ENCODE peak calls at places on chromosomes 7 and 10, in six cellular contexts. A is Kasumi-1, I is AG08395, F is aorta, Z is T-helper 17 cell, N is fibroblast of the aortic adventitia. H is an unnamed sample.

GRCh38 chr10:75187961-75188426 is 22.6 kb upstream of the VDAC2 start:
- DNase-seq in A (peak), I (peak), F (no peak), Z (peak), N (peak), H (peak)

GRCh38 chr10:117503170-117503885 is 39.2 kb upstream of the EMX2 start:
- DNase-seq in A (no peak), I (peak), F (no peak), Z (no peak), N (peak), H (peak)

GRCh38 chr7:156611393-156612010 is 29.1 kb upstream of the RNF32 start:
- DNase-seq in A (no peak), I (no peak), F (no peak), Z (no peak), N (no peak), H (no peak)

GRCh38 chr10:113754768-113755167 is 3.3 kb downstream of the PLEKHS1 start:
- DNase-seq in A (no peak), I (no peak), F (no peak), Z (no peak), N (no peak), H (no peak)

GRCh38 chr10:97234403-97234802 is 48.6 kb upstream of the SLIT1 start:
- DNase-seq in A (peak), I (peak), F (no peak), Z (no peak), N (peak), H (no peak)

GRCh38 chr7:112481833-112482669 is 1.3 kb downstream of the LSMEM1 start:
- DNase-seq in A (peak), I (peak), F (peak), Z (no peak), N (peak), H (peak)

GRCh38 chr7:143458263-143458662 is 15.0 kb downstream of the TAS2R60 start:
- DNase-seq in A (no peak), I (peak), F (no peak), Z (no peak), N (peak), H (peak)

GRCh38 chr10:110340122-110340521 is 35.4 kb upstream of the SMNDC1 start:
- DNase-seq in A (no peak), I (no peak), F (no peak), Z (no peak), N (no peak), H (no peak)

GRCh38 chr10:22453948-22454347 is 108.7 kb downstream of the SPAG6 start:
- DNase-seq in A (no peak), I (no peak), F (no peak), Z (no peak), N (no peak), H (no peak)

GRCh38 chr10:43116596-43116995 is 21.6 kb upstream of the CSGALNACT2 start:
- DNase-seq in A (no peak), I (no peak), F (no peak), Z (no peak), N (no peak), H (no peak)

GRCh38 chr10:59745163-59745650 is 8.0 kb downstream of the MRLN start:
- DNase-seq in A (no peak), I (no peak), F (no peak), Z (no peak), N (no peak), H (no peak)

GRCh38 chr10:31083765-31084184 is 52.1 kb upstream of the ZNF438 start:
- DNase-seq in A (peak), I (peak), F (peak), Z (no peak), N (peak), H (peak)

GRCh38 chr7:116528008-116528789 is 3.4 kb downstream of the CAV1 start:
- DNase-seq in A (no peak), I (peak), F (peak), Z (no peak), N (peak), H (peak)

GRCh38 chr10:29977161-29977560 is 82.2 kb downstream of the JCAD start:
- DNase-seq in A (no peak), I (no peak), F (no peak), Z (no peak), N (no peak), H (no peak)

GRCh38 chr10:20299037-20299557 is 482.9 kb downstream of the PLXDC2 start:
- DNase-seq in A (no peak), I (no peak), F (no peak), Z (no peak), N (no peak), H (no peak)

GRCh38 chr10:126054191-126054590 is 157.8 kb downstream of the FANK1 start:
- DNase-seq in A (no peak), I (no peak), F (no peak), Z (no peak), N (no peak), H (no peak)

GRCh38 chr7:129313282-129313681 is 88.5 kb downstream of the AHCYL2 start:
- DNase-seq in A (no peak), I (no peak), F (no peak), Z (no peak), N (no peak), H (no peak)

GRCh38 chr10:93672890-93673289 is 29.5 kb downstream of the FRA10AC1 start:
- DNase-seq in A (no peak), I (no peak), F (no peak), Z (no peak), N (no peak), H (no peak)

GRCh38 chr7:5528815-5529442 is 105.3 kb upstream of the TNRC18 start:
- DNase-seq in A (no peak), I (no peak), F (no peak), Z (no peak), N (no peak), H (no peak)

GRCh38 chr10:48390933-48391845 is 84.7 kb downstream of the MAPK8 start:
- DNase-seq in A (no peak), I (peak), F (no peak), Z (no peak), N (peak), H (no peak)

GRCh38 chr10:44864042-44864436 is 47.1 kb upstream of the TMEM72 start:
- DNase-seq in A (no peak), I (no peak), F (no peak), Z (no peak), N (no peak), H (no peak)

GRCh38 chr7:149790146-149790548 is 16.8 kb upstream of the ZNF467 start:
- DNase-seq in A (no peak), I (no peak), F (peak), Z (no peak), N (no peak), H (no peak)

GRCh38 chr10:49564461-49565009 is 25.6 kb upstream of the ERCC6 start:
- DNase-seq in A (no peak), I (peak), F (no peak), Z (no peak), N (peak), H (no peak)

GRCh38 chr7:158057446-158057845 is 530.2 kb downstream of the PTPRN2 start:
- DNase-seq in A (no peak), I (no peak), F (no peak), Z (no peak), N (no peak), H (no peak)

GRCh38 chr10:116774728-116775151 is 32.4 kb upstream of the HSPA12A start:
- DNase-seq in A (no peak), I (no peak), F (no peak), Z (no peak), N (no peak), H (no peak)

GRCh38 chr10:17607603-17608332 is 9.4 kb downstream of the HACD1 start:
- DNase-seq in A (peak), I (peak), F (no peak), Z (no peak), N (peak), H (peak)

GRCh38 chr10:58291538-58292174 is 22.7 kb downstream of the CISD1 start:
- DNase-seq in A (peak), I (peak), F (no peak), Z (no peak), N (peak), H (no peak)

GRCh38 chr7:44524811-44525388 is 16.2 kb downstream of the NPC1L1 start:
- DNase-seq in A (no peak), I (no peak), F (no peak), Z (no peak), N (no peak), H (no peak)

H was measured in GM04504.